ENCODE peak calls at places on chromosomes 13 and 19, in ten cellular contexts. T is cerebellar cortex; A is stimulated activated CD8-positive, alpha-beta memory T cell treated with anti-CD3 and anti-CD28 coated beads, Interleukin-15, amount 100 ng/mL, for 24 hours; Q is activated T-helper 9 cell treated with anti-CD3 and anti-CD28 coated beads, Interleukin-2, amount 50 U/mL, for 16 hours; D is DMS53; Y is naive thymus-derived CD4-positive, alpha-beta T cell; L is activated CD4-positive, CD25-positive, alpha-beta regulatory T cell; P is activated effector memory CD4-positive, alpha-beta T cell treated with anti-CD3 and anti-CD28 coated beads, Interleukin-2, amount 50 U/mL, for 16 hours; G is SW480; R is NCI-H2081. I is an unnamed sample.

GRCh38 chr13:99028890-99029289 is 51.0 kb upstream of the DOCK9 start:
- DNase-seq in Q (no peak), T (no peak), A (no peak), R (no peak), L (no peak), D (peak; percentile 45), P (peak; percentile 76), Y (peak; percentile 36), G (no peak), I (no peak)

GRCh38 chr13:31227063-31227462 is 27.3 kb downstream of the B3GLCT start:
- DNase-seq in A (no peak), Q (no peak), L (no peak), R (no peak), T (no peak), G (no peak), P (no peak), D (no peak), Y (no peak), I (no peak)

GRCh38 chr13:20136781-20137703 is 23.8 kb downstream of the GJA3 start:
- DNase-seq in P (peak; percentile 77), R (no peak), Q (no peak), L (no peak), D (peak; percentile 92), G (peak; percentile 16), Y (no peak), T (no peak), A (no peak), I (peak; percentile 72)

GRCh38 chr19:52170863-52171320 is 529 bp downstream of the ZNF836 start:
- DNase-seq in L (no peak), D (peak; percentile 52), A (no peak), Q (peak; percentile 2), P (no peak), Y (peak; percentile 17), T (no peak), G (no peak), R (no peak), I (peak; percentile 62)

GRCh38 chr13:20161275-20161950 is 561 bp upstream of the GJA3 start:
- DNase-seq in Q (peak; percentile 24), Y (peak; percentile 38), P (peak; percentile 83), L (no peak), A (peak; percentile 32), G (peak; percentile 67), T (no peak), R (no peak), D (peak; percentile 51), I (no peak)

GRCh38 chr13:21568854-21569253 is 35.1 kb downstream of the MICU2 start:
- DNase-seq in Q (no peak), D (no peak), P (no peak), T (no peak), A (no peak), R (no peak), Y (no peak), L (no peak), G (no peak), I (no peak)

GRCh38 chr13:72886272-72887062 is 104.5 kb downstream of the PIBF1 start:
- DNase-seq in Y (no peak), G (no peak), A (no peak), T (no peak), P (no peak), R (no peak), Q (no peak), L (no peak), D (no peak), I (no peak)

GRCh38 chr13:48232420-48233096 is 448 bp upstream of the ITM2B start:
- DNase-seq in T (peak; percentile 65), Q (no peak), P (no peak), R (no peak), D (peak; percentile 48), Y (peak; percentile 34), A (no peak), L (no peak), G (peak; percentile 39), I (peak; percentile 22)

GRCh38 chr13:97243915-97244820 is 22.0 kb downstream of the MBNL2 start:
- DNase-seq in Y (no peak), G (no peak), D (no peak), Q (no peak), T (no peak), P (no peak), L (no peak), R (no peak), A (no peak), I (no peak)